ENCODE peak calls at places on chromosome 16, in five cellular contexts. B, I, M, H and Q are unnamed samples.

GRCh38 chr16:19001788-19002187 is 18.1 kb downstream of the TMC7 start:
- DNase-seq in H (no peak), B (no peak), I (no peak), M (peak), Q (peak)

GRCh38 chr16:67664258-67664657 is 2.3 kb downstream of the ENKD1 start:
- DNase-seq in H (no peak), I (no peak), M (no peak), B (no peak), Q (no peak)

GRCh38 chr16:4320571-4321137 is 4.8 kb downstream of the GLIS2 start:
- DNase-seq in B (no peak), H (no peak), I (no peak), M (no peak), Q (no peak)

GRCh38 chr16:81366316-81366932 is 51.7 kb downstream of the GAN start:
- DNase-seq in M (peak), B (peak), I (no peak), H (no peak), Q (peak)

GRCh38 chr16:27273670-27274522 is 5.3 kb upstream of the NSMCE1 start:
- DNase-seq in H (peak), M (peak), B (no peak), I (no peak), Q (peak)

GRCh38 chr16:24255446-24256352 is at the start of gene CACNG3:
- DNase-seq in B (peak), M (peak), I (peak), H (peak), Q (no peak)

GRCh38 chr16:84069540-84069939 is 26.9 kb upstream of the SLC38A8 start:
- DNase-seq in M (no peak), H (no peak), B (no peak), I (no peak), Q (no peak)

GRCh38 chr16:19757762-19758595 is 39.9 kb downstream of the IQCK start:
- DNase-seq in I (no peak), B (no peak), M (peak), H (no peak), Q (no peak)

GRCh38 chr16:72666267-72666666 is 381.7 kb downstream of the ZFHX3 start:
- DNase-seq in H (no peak), B (no peak), M (peak), I (no peak), Q (peak)

GRCh38 chr16:82639666-82640336 is 13.0 kb downstream of the CDH13 start:
- DNase-seq in I (peak), B (peak), M (peak), H (peak), Q (peak)

GRCh38 chr16:3266873-3267537 is 10.6 kb upstream of the MEFV start:
- DNase-seq in I (no peak), H (no peak), M (peak), B (no peak), Q (peak)

GRCh38 chr16:58516768-58517107 is 1.4 kb downstream of the SETD6 start:
- DNase-seq in M (no peak), I (no peak), H (no peak), B (no peak), Q (no peak)

GRCh38 chr16:397736-398332 is 835 bp downstream of the NME4 start:
- DNase-seq in M (peak), H (peak), B (peak), I (peak), Q (peak)

GRCh38 chr16:12340151-12340733 is 363.7 kb downstream of the SNX29 start:
- DNase-seq in M (peak), I (peak), H (peak), B (no peak), Q (peak)

GRCh38 chr16:85395207-85395912 is 217.8 kb upstream of the GSE1 start:
- DNase-seq in M (peak), B (no peak), H (peak), I (no peak), Q (peak)

GRCh38 chr16:66254751-66255150 is 111.7 kb upstream of the CDH5 start:
- DNase-seq in M (peak), I (no peak), H (no peak), B (no peak), Q (peak)

GRCh38 chr16:70520612-70521297 is 2.6 kb downstream of the COG4 start:
- DNase-seq in H (no peak), B (no peak), I (no peak), M (peak), Q (peak)

GRCh38 chr16:12669908-12670307 is 133.8 kb downstream of the CPPED1 start:
- DNase-seq in B (no peak), M (no peak), H (no peak), I (no peak), Q (no peak)

GRCh38 chr16:27551046-27551445 is 1.1 kb downstream of the KATNIP start:
- DNase-seq in I (no peak), H (no peak), M (no peak), B (no peak), Q (peak)

GRCh38 chr16:8720967-8721692 is 46.7 kb downstream of the ABAT start:
- DNase-seq in M (no peak), B (no peak), H (no peak), I (no peak), Q (no peak)

GRCh38 chr16:11493531-11493929 is 93.2 kb downstream of the LITAF start:
- DNase-seq in M (no peak), H (peak), I (no peak), B (no peak), Q (no peak)

GRCh38 chr16:3498988-3499387 is 1.8 kb upstream of the CLUAP1 start:
- DNase-seq in M (no peak), B (no peak), H (no peak), I (no peak), Q (no peak)

GRCh38 chr16:35687071-35687470 is 2227.7 kb downstream of the TP53TG3F start:
- DNase-seq in I (no peak), B (no peak), M (no peak), H (no peak), Q (no peak)

GRCh38 chr16:73058616-73059409 is 10.9 kb upstream of the ZFHX3 start:
- DNase-seq in M (peak), I (no peak), B (peak), H (peak), Q (peak)

GRCh38 chr16:58333937-58334336 is 39.1 kb upstream of the PRSS54 start:
- DNase-seq in B (no peak), M (no peak), H (no peak), I (no peak), Q (no peak)

GRCh38 chr16:84537431-84538151 is 33.1 kb upstream of the MEAK7 start:
- DNase-seq in B (no peak), H (no peak), I (no peak), M (no peak), Q (peak)

GRCh38 chr16:20051611-20052010 is 22.1 kb downstream of the GPR139 start:
- DNase-seq in H (no peak), B (no peak), I (no peak), M (no peak), Q (no peak)

GRCh38 chr16:61993076-61993475 is 43.2 kb downstream of the CDH8 start:
- DNase-seq in H (no peak), B (no peak), I (no peak), M (no peak), Q (no peak)

GRCh38 chr16:81796585-81797346 is 17.7 kb downstream of the PLCG2 start:
- DNase-seq in I (no peak), H (no peak), B (no peak), M (no peak), Q (no peak)

GRCh38 chr16:21990381-21990944 is 10.5 kb downstream of the PDZD9 start:
- DNase-seq in H (no peak), I (no peak), B (no peak), M (no peak), Q (no peak)

GRCh38 chr16:12497558-12497957 is 306.1 kb downstream of the CPPED1 start:
- DNase-seq in B (peak), I (no peak), H (no peak), M (no peak), Q (no peak)

GRCh38 chr16:57532251-57532625 is 4.1 kb downstream of the CCDC102A start:
- DNase-seq in H (peak), I (no peak), B (no peak), M (no peak), Q (no peak)

GRCh38 chr16:88329726-88330700 is 52.7 kb upstream of the ZNF469 start:
- DNase-seq in I (no peak), M (no peak), H (no peak), B (no peak), Q (no peak)

GRCh38 chr16:8903004-8903403 is 20.9 kb downstream of the LITAFD start:
- DNase-seq in B (no peak), M (no peak), H (no peak), I (no peak), Q (no peak)

GRCh38 chr16:81646561-81646960 is 132.5 kb upstream of the PLCG2 start:
- DNase-seq in M (peak), I (no peak), H (no peak), B (no peak), Q (peak)

GRCh38 chr16:50103764-50104163 is 38.0 kb downstream of the HEATR3 start:
- DNase-seq in M (no peak), H (no peak), I (no peak), B (no peak), Q (peak)

GRCh38 chr16:74903882-74904678 is 80.8 kb downstream of the WDR59 start:
- DNase-seq in B (no peak), I (no peak), H (no peak), M (no peak), Q (no peak)

GRCh38 chr16:4048481-4048880 is 67.8 kb downstream of the ADCY9 start:
- DNase-seq in I (no peak), B (no peak), H (no peak), M (no peak), Q (no peak)

GRCh38 chr16:4370570-4371480 is 823 bp upstream of the VASN start:
- DNase-seq in B (no peak), H (no peak), M (peak), I (no peak), Q (peak)

GRCh38 chr16:2034695-2035430 is 8.2 kb downstream of the NHERF2 start:
- DNase-seq in H (no peak), I (no peak), B (no peak), M (no peak), Q (no peak)
- H3K14ac ChIP-seq in H (no peak), I (no peak), B (no peak), M (peak), Q (no peak)

DNA sequence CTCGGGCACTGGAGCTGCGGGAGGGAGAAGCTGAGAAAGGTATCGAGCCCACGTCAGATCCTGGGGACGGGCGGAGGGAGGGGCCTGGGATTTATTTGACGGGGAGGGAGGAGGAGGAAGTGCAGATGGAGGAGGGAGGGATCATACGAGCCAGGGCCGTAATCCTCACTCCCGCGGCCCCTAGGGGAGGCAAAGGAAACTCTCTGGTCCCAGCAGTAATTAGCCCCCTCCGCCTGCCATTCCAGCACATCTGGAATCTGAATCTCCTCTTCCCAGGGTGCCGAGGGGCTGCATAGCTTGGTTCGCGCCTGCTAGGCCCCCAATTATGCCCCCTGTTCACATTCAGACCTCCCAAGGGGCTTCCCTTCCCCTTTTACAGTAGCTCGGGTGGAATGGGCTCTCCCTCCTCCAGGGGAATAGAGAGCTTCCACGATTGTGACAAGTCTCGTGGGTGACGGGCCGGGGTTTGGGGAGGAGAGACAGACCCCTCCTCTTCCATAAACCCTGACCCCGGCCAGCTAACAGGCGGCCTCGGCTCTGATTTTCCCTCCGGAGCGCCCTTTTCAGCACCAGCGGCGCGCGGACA is at the start of gene SEZ6L2:
- DNase-seq in B (peak), M (peak), I (peak), H (peak), Q (peak)
- H3K18ac ChIP-seq in B (no peak), M (no peak), I (peak), H (peak), Q (peak)

DNA sequence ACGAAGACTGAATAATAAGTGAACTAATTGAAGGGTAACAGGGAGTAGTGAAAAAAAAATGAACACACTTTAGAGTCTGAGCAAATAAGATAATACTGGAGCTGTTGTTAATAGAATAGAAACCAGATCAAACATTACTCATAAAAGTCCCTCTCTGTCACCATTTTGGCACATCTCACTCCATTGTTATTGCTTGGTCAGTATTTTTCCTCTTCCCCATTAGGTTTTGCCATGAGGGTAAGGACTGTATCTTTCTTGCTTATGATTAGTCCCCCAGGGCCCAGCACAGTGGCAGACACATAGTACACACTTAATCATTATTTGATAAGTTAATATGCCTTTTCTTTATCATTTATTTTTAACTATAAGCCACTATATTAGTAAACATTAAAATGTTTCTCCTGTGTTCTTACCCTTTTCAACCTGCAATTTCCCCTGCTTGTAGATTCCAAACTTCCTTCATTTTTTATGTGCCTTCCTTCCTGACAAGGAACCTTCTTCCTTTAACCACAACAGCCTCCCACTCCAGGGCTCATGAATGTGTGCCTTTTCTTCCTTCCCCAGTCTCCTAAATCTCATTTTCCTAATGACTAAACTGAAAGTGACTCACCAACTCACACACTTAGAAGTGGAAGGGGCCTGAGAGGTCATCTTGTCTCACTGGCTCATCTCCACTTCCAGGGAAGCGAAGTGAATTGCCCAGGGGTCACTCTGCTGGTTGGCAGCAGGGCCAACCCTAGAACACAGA is 88.2 kb upstream of the HAS3 start:
- DNase-seq in H (no peak), M (peak), I (no peak), B (no peak), Q (peak)
- H3K14ac ChIP-seq in H (no peak), M (peak), I (no peak), B (no peak), Q (no peak)

GRCh38 chr16:59635674-59636073 is 901.6 kb upstream of the GOT2 start:
- DNase-seq in I (no peak), B (no peak), M (peak), H (no peak), Q (peak)

GRCh38 chr16:59633996-59634579 is 900.0 kb upstream of the GOT2 start:
- DNase-seq in M (peak), B (no peak), I (no peak), H (no peak), Q (peak)

GRCh38 chr16:59634951-59635350 is 900.8 kb upstream of the GOT2 start:
- DNase-seq in I (no peak), B (no peak), H (no peak), M (peak), Q (peak)

DNA sequence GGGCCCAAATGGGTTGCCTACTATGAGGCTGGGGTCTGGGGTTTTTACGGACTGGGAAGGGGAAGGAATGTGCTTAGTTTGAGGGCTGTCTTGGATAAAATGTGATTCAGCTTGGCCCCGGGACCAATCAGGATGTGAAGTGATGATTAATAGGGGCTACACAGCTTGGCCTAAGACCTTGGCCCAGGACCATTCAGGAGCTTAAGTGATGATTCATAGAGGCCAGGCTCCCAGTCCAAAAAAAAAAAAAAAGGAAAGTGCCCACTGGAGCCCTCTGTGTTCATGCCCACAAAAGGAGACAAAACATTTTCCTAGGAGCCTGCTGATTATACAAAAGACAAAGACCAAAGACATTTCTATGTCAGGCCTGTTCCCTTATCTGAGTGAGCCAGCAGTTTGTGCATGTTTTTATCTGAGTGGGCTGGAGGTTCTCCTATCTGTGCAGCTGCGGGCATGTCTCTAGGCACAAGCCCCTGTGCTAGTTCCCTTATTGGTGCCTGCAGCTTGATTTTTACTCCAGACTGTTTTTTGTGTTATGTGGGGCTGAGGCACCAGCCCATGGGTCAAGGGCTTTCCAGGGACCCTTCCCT is 898.2 kb upstream of the GOT2 start:
- DNase-seq in M (peak), H (no peak), B (no peak), I (no peak), Q (peak)
- H3K18ac ChIP-seq in M (peak), H (no peak), B (no peak), I (no peak), Q (peak)